ENCODE peak calls at places on chromosomes 2 and 18, in four cellular contexts. G is fibroblast of the aortic adventitia, O is right lobe of liver, B is brain microvascular endothelial cell. D is an unnamed sample.

GRCh38 chr2:109242222-109242653 is 113.2 kb downstream of the SH3RF3 start:
- DNase-seq in B (no peak), O (peak; percentile 46), G (no peak), D (no peak)

GRCh38 chr2:240819404-240820013 is 510 bp downstream of the KIF1A start:
- DNase-seq in O (no peak), B (no peak), G (no peak), D (no peak)

GRCh38 chr2:3040066-3040428 is 337.6 kb downstream of the EIPR1 start:
- DNase-seq in O (peak; percentile 28), G (no peak), B (no peak), D (no peak)

GRCh38 chr18:25164837-25165791 is 186.9 kb downstream of the ZNF521 start:
- DNase-seq in B (peak; percentile 27), O (no peak), G (peak; percentile 26), D (no peak)

GRCh38 chr2:72579595-72580180 is 246.1 kb downstream of the EXOC6B start:
- DNase-seq in B (no peak), O (no peak), G (peak; percentile 81), D (no peak)

GRCh38 chr18:48589797-48590519 is 51.1 kb downstream of the CTIF start:
- DNase-seq in O (peak; percentile 94), G (no peak), B (no peak), D (no peak)

GRCh38 chr2:225293638-225294037 is 105.9 kb upstream of the NYAP2 start:
- DNase-seq in O (no peak), B (no peak), G (no peak), D (no peak)

GRCh38 chr2:197556456-197556855 is 40.6 kb downstream of the MOB4 start:
- DNase-seq in G (peak; percentile 56), O (no peak), B (no peak), D (no peak)

GRCh38 chr2:233799087-233799665 is 21.0 kb downstream of the MROH2A start:
- DNase-seq in G (no peak), O (no peak), B (no peak), D (peak; percentile 24)

GRCh38 chr2:167335627-167336026 is 447.3 kb downstream of the XIRP2 start:
- DNase-seq in G (no peak), B (peak; percentile 68), O (no peak), D (no peak)

GRCh38 chr18:26864658-26865057 is 849 bp downstream of the AQP4 start:
- DNase-seq in G (no peak), O (no peak), B (no peak), D (no peak)

GRCh38 chr18:26862084-26862483 is 3.4 kb downstream of the AQP4 start:
- DNase-seq in B (no peak), O (no peak), G (no peak), D (no peak)

GRCh38 chr18:26865557-26865956 is at the start of gene AQP4:
- DNase-seq in G (no peak), O (no peak), B (no peak), D (peak; percentile 53)

GRCh38 chr18:26863122-26863879 is 2.2 kb downstream of the AQP4 start:
- DNase-seq in G (no peak), O (peak; percentile 89), B (no peak), D (peak; percentile 91)

DNA sequence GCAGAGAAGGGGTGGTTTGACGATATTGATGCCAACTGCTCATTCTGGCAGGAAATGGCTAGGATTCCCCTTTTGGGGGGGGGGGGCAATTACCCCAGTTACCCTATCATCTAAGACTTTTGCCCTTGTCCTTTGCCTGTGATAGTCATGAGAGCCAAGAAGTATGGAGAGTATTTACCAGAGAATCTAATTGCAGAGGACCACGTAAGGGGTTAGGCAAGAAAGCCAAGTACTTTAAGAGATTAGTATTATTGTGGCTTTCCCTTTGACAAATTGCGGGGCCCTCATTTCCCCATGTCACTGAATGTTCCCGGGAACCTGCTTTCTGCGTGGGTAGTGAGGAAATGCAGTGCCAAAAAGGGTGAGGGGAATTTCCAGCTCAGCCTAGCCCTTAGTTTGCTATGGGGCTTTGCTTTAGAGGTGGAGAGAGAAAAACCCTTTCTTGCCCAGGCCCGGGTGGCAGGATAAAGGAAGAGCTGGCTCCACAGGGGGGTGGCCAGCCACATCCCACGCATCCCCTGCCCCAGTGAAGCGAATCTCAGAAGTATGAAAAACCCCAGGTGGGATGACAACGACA is 1.5 kb downstream of the AQP4 start:
- DNase-seq in B (no peak), G (no peak), O (no peak), D (no peak)
- H3K4me3 ChIP-seq in B (no peak overlapping the region), G (no peak overlapping the region), O (no peak overlapping the region), D (peak overlapping the region; percentile 55)

DNA sequence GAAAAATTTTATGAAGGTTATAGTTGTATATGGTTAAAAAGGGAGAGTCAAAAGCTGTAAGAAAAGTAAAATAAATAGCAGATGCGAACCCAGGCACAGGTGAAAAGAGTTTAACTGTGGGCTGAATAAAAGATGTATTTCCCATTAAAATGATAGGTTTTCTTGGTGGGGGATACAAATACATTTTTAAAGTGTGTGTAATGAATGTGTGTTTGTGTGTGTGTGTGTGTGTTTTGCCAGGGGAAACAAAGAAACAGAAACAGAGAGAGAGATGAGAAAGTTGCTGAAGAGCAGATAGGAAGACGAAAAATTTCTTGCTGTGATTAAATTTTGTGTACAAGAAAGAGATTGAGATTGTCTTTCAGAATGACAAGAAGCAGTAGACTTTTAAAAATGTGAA is 12.1 kb downstream of the TFPI start:
- DNase-seq in O (no peak), G (no peak), B (peak; percentile 31), D (no peak)
- H3K4me3 ChIP-seq in O (no peak overlapping the region), G (no peak overlapping the region), B (no peak overlapping the region), D (no peak overlapping the region)

DNA sequence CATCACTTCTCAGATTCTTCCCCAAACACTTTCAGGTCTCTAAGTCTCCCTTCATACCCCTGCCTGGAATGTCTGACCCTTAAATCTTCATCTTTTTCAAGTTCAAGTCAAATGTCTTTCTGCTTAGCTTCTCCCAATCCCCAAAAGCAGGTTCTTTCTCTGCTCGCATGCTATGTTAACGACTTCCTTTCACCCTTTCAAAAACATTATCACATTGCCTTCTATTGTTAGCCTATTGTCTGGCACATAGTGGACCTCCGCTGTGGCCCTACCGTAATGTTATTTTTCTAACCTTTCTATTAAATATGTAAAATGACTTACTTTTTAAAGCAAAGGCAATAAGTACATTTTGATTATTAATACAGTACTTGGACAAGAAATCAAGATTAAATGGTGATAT is 2.2 kb downstream of the CDKL4 start:
- DNase-seq in G (no peak), B (no peak), O (no peak), D (no peak)
- H3K4me3 ChIP-seq in G (no peak overlapping the region), B (no peak overlapping the region), O (no peak overlapping the region), D (no peak overlapping the region)

GRCh38 chr2:127673304-127674069 is 1.8 kb downstream of the LIMS2 start:
- DNase-seq in O (no peak), B (no peak), G (peak; percentile 32), D (no peak)
- H3K4me3 ChIP-seq in O (peak overlapping the region; percentile 69), B (no peak overlapping the region), G (peak overlapping the region; percentile 66), D (peak overlapping the region; percentile 55)

DNA sequence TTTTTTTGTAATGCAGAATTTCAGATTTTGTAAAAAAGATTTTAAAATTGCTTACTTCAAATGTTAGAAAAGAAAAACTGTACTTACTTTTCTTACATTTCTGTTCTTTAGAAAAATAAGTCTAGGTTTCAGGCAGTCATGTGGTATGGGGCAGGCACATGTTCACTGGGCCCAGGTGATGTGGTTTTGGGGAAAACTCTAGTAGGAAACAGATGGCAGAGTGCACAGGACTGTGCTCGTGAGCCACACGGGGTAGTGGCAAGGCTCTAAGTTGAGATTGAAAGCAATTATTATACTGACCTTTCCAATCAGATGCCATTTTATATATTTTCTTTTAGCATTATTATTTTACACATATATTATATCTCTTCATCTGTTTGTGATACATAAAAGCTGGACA is 1036.9 kb upstream of the TMEFF2 start:
- DNase-seq in O (no peak), B (no peak), G (no peak), D (no peak)
- H3K4me3 ChIP-seq in O (no peak overlapping the region), B (no peak overlapping the region), G (no peak overlapping the region), D (no peak overlapping the region)

GRCh38 chr2:41728757-41729338 is 319.0 kb upstream of the PKDCC start:
- DNase-seq in B (no peak), O (no peak), G (no peak), D (no peak)

GRCh38 chr2:41725901-41726300 is 321.9 kb upstream of the PKDCC start:
- DNase-seq in G (no peak), O (no peak), B (no peak), D (no peak)

GRCh38 chr2:41727152-41727551 is 320.7 kb upstream of the PKDCC start:
- DNase-seq in B (no peak), G (no peak), O (no peak), D (no peak)

GRCh38 chr2:41726364-41726763 is 321.5 kb upstream of the PKDCC start:
- DNase-seq in G (no peak), B (no peak), O (no peak), D (no peak)

DNA sequence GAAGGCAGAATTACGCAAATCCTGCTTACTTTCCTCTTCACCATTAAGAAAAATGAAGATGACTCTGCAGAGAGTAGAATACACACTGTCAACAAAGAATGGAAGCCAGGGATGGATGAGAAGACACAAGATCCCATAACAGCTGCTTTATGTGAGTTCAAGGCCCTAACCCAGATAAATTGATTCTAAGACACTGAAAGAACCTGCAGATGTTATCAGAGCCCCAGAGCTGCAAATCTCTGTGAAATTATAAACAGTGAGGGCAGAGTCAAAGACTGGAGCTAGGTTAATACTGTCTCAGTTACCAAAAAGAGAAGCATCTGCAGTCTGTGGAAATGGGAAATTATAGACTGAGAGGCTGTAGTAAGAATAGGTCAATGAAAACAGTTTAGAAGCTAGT is 320.1 kb upstream of the PKDCC start:
- DNase-seq in B (no peak), G (no peak), O (no peak), D (no peak)
- H3K4me3 ChIP-seq in B (no peak overlapping the region), G (no peak overlapping the region), O (no peak overlapping the region), D (no peak overlapping the region)

D was measured in kidney.